ENCODE peak calls at places on chromosomes 3 and 15, in ten cellular contexts. P is endothelial cell of umbilical vein; I is mucosa of gallbladder; J is T follicular helper cell; R is T-helper 2 cell; C is HS-5; U is heart right ventricle; N is IMR-90; T is stimulated activated CD4-positive, alpha-beta T cell treated with anti-CD3 and anti-CD28 coated beads, TNF-alpha, amount 100 ng/mL, for 1 hour; H is SW480. A is an unnamed sample.

GRCh38 chr15:77440378-77440999 is 19.8 kb downstream of the HMG20A start:
- DNase-seq in P (no peak), I (no peak), J (no peak), R (no peak), C (no peak), U (no peak), N (peak), T (no peak), H (peak), A (no peak)

GRCh38 chr3:46442591-46443530 is 21.8 kb downstream of the LTF start:
- DNase-seq in P (no peak), I (peak), J (no peak), R (no peak), C (no peak), U (peak), N (no peak), T (no peak), H (no peak), A (no peak)

GRCh38 chr15:77599899-77600298 is 32.8 kb downstream of the LINGO1 start:
- DNase-seq in P (peak), I (peak), J (no peak), R (no peak), C (no peak), U (peak), N (peak), T (no peak), H (no peak), A (no peak)

GRCh38 chr15:25770618-25771369 is 92.3 kb downstream of the ATP10A start:
- DNase-seq in P (no peak), I (no peak), J (no peak), R (no peak), C (no peak), U (no peak), N (no peak), T (no peak), H (peak), A (no peak)

GRCh38 chr3:128491900-128492352 is 1.1 kb downstream of the GATA2 start:
- DNase-seq in P (peak), I (no peak), J (no peak), R (no peak), C (no peak), U (no peak), N (no peak), T (no peak), H (no peak), A (no peak)

GRCh38 chr3:30266536-30266935 is 339.9 kb upstream of the TGFBR2 start:
- DNase-seq in P (no peak), I (no peak), J (no peak), R (no peak), C (no peak), U (no peak), N (no peak), T (no peak), H (no peak), A (no peak)

GRCh38 chr3:134148534-134148933 is 102.1 kb downstream of the RYK start:
- DNase-seq in P (no peak), I (no peak), J (no peak), R (no peak), C (no peak), U (no peak), N (peak), T (no peak), H (no peak), A (no peak)

GRCh38 chr3:73432021-73432722 is 192.6 kb downstream of the PDZRN3 start:
- DNase-seq in P (peak), I (no peak), J (no peak), R (no peak), C (peak), U (no peak), N (peak), T (no peak), H (peak), A (no peak)

GRCh38 chr15:45943255-45943654 is 308.4 kb downstream of the SQOR start:
- DNase-seq in P (no peak), I (no peak), J (no peak), R (no peak), C (no peak), U (no peak), N (no peak), T (no peak), H (peak), A (no peak)

GRCh38 chr15:101124731-101125558 is 126.9 kb downstream of the CHSY1 start:
- DNase-seq in P (peak), I (no peak), J (no peak), R (no peak), C (peak), U (no peak), N (peak), T (no peak), H (no peak), A (peak)

GRCh38 chr15:65336369-65336766 is 31.9 kb downstream of the RNU5B-1 start:
- DNase-seq in P (no peak), I (no peak), J (no peak), R (no peak), C (no peak), U (no peak), N (no peak), T (no peak), H (no peak), A (no peak)

GRCh38 chr15:74215958-74216357 is 13.4 kb upstream of the STRA6 start:
- DNase-seq in P (no peak), I (no peak), J (no peak), R (no peak), C (no peak), U (no peak), N (no peak), T (no peak), H (no peak), A (no peak)

GRCh38 chr3:169686874-169687273 is 23.4 kb upstream of the MECOM start:
- DNase-seq in P (no peak), I (no peak), J (no peak), R (no peak), C (no peak), U (no peak), N (no peak), T (no peak), H (no peak), A (no peak)

GRCh38 chr15:59048897-59049296 is 56.0 kb upstream of the CCNB2 start:
- DNase-seq in P (no peak), I (no peak), J (no peak), R (no peak), C (no peak), U (no peak), N (no peak), T (no peak), H (no peak), A (no peak)

GRCh38 chr3:185815391-185816282 is 9.2 kb downstream of the IGF2BP2 start:
- DNase-seq in P (peak), I (no peak), J (no peak), R (no peak), C (no peak), U (no peak), N (peak), T (no peak), H (no peak), A (no peak)

GRCh38 chr3:122077293-122078234 is 22.4 kb downstream of the CD86 start:
- DNase-seq in P (no peak), I (no peak), J (no peak), R (no peak), C (no peak), U (no peak), N (no peak), T (no peak), H (no peak), A (no peak)

GRCh38 chr3:40800343-40800742 is 275.6 kb downstream of the ZNF621 start:
- DNase-seq in P (peak), I (peak), J (no peak), R (no peak), C (peak), U (peak), N (peak), T (no peak), H (peak), A (peak)

GRCh38 chr3:98022978-98023820 is 11.9 kb downstream of the GABRR3 start:
- DNase-seq in P (peak), I (peak), J (peak), R (peak), C (peak), U (peak), N (peak), T (peak), H (peak), A (peak)